ENCODE peak calls at places on chromosomes 7 and 10, in five cellular contexts. M is RWPE1, Y is WERI-Rb-1, R is fibroblast of pulmonary artery, W is hepatocyte. I is an unnamed sample.

GRCh38 chr10:9608592-9608991 is 1409.1 kb upstream of the CELF2 start:
- DNase-seq in M (no peak), Y (no peak), R (peak), W (peak), I (no peak)

GRCh38 chr7:39700165-39700564 is 76.8 kb downstream of the RALA start:
- DNase-seq in M (no peak), Y (no peak), R (no peak), W (no peak), I (no peak)

GRCh38 chr7:26705567-26705966 is 158.8 kb downstream of the SKAP2 start:
- DNase-seq in M (peak), Y (no peak), R (peak), W (peak), I (peak)

GRCh38 chr7:17234398-17235021 is 63.9 kb upstream of the AHR start:
- DNase-seq in M (peak), Y (no peak), R (peak), W (peak), I (peak)

GRCh38 chr10:118991326-118991725 is 38.2 kb upstream of the NANOS1 start:
- DNase-seq in M (no peak), Y (no peak), R (no peak), W (no peak), I (no peak)

GRCh38 chr7:24291271-24291670 is 7.3 kb downstream of the NPY start:
- DNase-seq in M (no peak), Y (no peak), R (no peak), W (no peak), I (no peak)

GRCh38 chr7:70171369-70171768 is 573.1 kb downstream of the AUTS2 start:
- DNase-seq in M (no peak), Y (no peak), R (no peak), W (no peak), I (no peak)

GRCh38 chr7:96321041-96321669 is 743 bp downstream of the SLC25A13 start:
- DNase-seq in M (peak), Y (peak), R (peak), W (peak), I (peak)

GRCh38 chr7:109915670-109916069 is 1175.3 kb upstream of the LRRN3 start:
- DNase-seq in M (no peak), Y (no peak), R (no peak), W (no peak), I (no peak)

GRCh38 chr7:34165466-34165865 is 260.1 kb downstream of the BMPER start:
- DNase-seq in M (no peak), Y (no peak), R (no peak), W (no peak), I (no peak)

GRCh38 chr10:92074126-92074887 is 150.7 kb downstream of the BTAF1 start:
- DNase-seq in M (peak), Y (no peak), R (peak), W (no peak), I (no peak)

GRCh38 chr7:73992104-73992562 is 35.8 kb upstream of the ELN start:
- DNase-seq in M (peak), Y (no peak), R (peak), W (no peak), I (no peak)

GRCh38 chr10:6918305-6918704 is 338.2 kb upstream of the PRKCQ start:
- DNase-seq in M (no peak), Y (peak), R (no peak), W (no peak), I (peak)

GRCh38 chr10:78215645-78216044 is 182.0 kb downstream of the RPS24 start:
- DNase-seq in M (no peak), Y (no peak), R (peak), W (peak), I (no peak)

GRCh38 chr10:61271127-61271780 is 181.9 kb downstream of the TMEM26 start:
- DNase-seq in M (peak), Y (no peak), R (peak), W (peak), I (peak)

GRCh38 chr7:41567350-41568114 is 135.4 kb downstream of the INHBA start:
- DNase-seq in M (no peak), Y (no peak), R (peak), W (no peak), I (no peak)

DNA sequence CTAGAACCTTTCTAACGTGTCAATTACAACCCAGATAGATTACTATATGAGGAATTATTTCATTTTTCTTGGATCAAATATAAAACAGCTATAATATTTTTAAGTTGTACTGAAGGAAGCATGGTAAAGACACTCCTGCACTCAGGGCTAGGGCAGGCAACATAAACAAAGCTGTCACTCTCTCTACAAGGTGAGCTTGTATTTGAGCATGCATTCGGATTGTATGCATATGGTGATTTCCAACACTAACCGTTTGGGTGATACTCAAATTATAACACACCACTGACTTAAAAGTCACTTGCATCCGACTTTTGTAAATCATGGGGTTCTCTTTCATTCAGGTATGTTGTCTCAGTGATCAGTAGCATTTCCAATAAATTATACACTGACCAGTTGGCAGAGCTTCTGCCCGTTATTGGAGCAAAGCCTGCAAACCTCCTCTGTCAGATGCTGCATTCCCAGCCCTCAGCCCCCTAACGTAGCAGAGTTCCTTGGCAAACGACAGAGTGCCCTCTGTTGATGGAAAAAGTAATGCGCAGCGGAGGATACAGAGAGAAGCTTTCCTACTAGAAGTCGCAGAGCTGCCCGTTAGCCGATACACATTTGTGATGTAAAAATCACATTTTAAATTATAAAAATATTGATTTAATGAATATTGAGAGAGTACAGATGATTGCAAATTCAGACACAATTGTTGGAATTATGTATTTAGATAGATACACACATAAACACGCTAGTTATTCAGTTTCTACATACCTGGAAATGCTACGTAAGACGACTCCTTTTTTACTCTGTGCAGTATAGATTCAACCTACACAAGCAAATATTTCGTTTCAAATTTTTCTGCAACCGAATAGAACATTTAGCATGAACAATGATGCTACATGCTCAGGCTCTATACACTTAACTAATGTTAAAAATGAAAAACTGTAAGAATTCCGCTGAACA is 173.9 kb upstream of the SP4 start:
- DNase-seq in M (peak), Y (peak), R (peak), W (peak), I (peak)
- TF ChIP-seq CTCF in M (peak), Y (peak), R (peak), W (peak), I (peak)

GRCh38 chr10:44063686-44064085 is 321.2 kb downstream of the CXCL12 start:
- DNase-seq in M (no peak), Y (no peak), R (no peak), W (no peak), I (no peak)

GRCh38 chr10:44058259-44058658 is 326.6 kb downstream of the CXCL12 start:
- DNase-seq in M (no peak), Y (no peak), R (no peak), W (no peak), I (no peak)

GRCh38 chr10:44064317-44064716 is 320.6 kb downstream of the CXCL12 start:
- DNase-seq in M (no peak), Y (no peak), R (no peak), W (no peak), I (no peak)

GRCh38 chr10:44056947-44057811 is 327.7 kb downstream of the CXCL12 start:
- DNase-seq in M (no peak), Y (no peak), R (no peak), W (no peak), I (no peak)

DNA sequence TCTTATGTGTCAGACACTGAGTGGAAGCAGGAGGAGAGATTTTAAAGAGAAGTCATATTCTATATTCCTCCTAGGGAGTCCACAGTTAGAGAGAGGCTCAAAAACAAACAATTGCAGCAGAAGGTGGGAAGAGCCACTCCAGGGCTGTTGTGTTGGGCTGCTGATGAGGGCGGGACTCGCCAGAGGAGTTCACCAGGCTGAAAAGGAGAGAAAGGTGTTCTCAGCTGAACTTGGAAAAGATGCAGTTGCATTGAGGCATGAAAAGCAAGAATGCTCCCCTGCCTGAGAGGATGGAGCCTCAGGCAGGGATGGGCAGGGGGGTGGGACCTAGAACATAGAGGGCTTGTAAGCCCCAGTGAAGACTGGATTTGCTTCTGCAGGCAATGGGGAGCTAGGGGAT is 324.2 kb downstream of the CXCL12 start:
- DNase-seq in M (no peak), Y (no peak), R (no peak), W (no peak), I (no peak)
- TF ChIP-seq CTCF in M (no peak), Y (no peak), R (no peak), W (no peak), I (no peak)

GRCh38 chr7:47393406-47393805 is 188.5 kb downstream of the TNS3 start:
- DNase-seq in M (no peak), Y (no peak), R (no peak), W (no peak), I (no peak)

GRCh38 chr7:47390914-47391313 is 191.0 kb downstream of the TNS3 start:
- DNase-seq in M (no peak), Y (no peak), R (no peak), W (no peak), I (no peak)

GRCh38 chr7:47391726-47392125 is 190.2 kb downstream of the TNS3 start:
- DNase-seq in M (no peak), Y (no peak), R (no peak), W (no peak), I (no peak)

GRCh38 chr7:47394216-47394615 is 187.7 kb downstream of the TNS3 start:
- DNase-seq in M (no peak), Y (no peak), R (no peak), W (no peak), I (no peak)

GRCh38 chr7:47392241-47392759 is 189.6 kb downstream of the TNS3 start:
- DNase-seq in M (no peak), Y (no peak), R (peak), W (peak), I (no peak)
- TF ChIP-seq CTCF in M (no peak), Y (no peak), R (peak), W (peak), I (no peak)

GRCh38 chr10:3469639-3470020 is 297.0 kb upstream of the PITRM1 start:
- DNase-seq in M (no peak), Y (no peak), R (peak), W (no peak), I (no peak)

GRCh38 chr10:3464760-3465405 is 292.3 kb upstream of the PITRM1 start:
- DNase-seq in M (no peak), Y (no peak), R (peak), W (peak), I (no peak)

GRCh38 chr10:3465406-3465891 is 292.9 kb upstream of the PITRM1 start:
- DNase-seq in M (no peak), Y (no peak), R (peak), W (peak), I (no peak)

GRCh38 chr10:3468919-3469638 is 296.5 kb upstream of the PITRM1 start:
- DNase-seq in M (peak), Y (no peak), R (peak), W (peak), I (peak)

GRCh38 chr10:3467052-3467906 is 294.7 kb upstream of the PITRM1 start:
- DNase-seq in M (peak), Y (no peak), R (peak), W (peak), I (peak)
- TF ChIP-seq CTCF in M (peak), Y (no peak), R (peak), W (peak), I (peak)

I was measured in Calu3.